ENCODE peak calls at places on chromosomes 11 and 22, in ten cellular contexts. G is upper lobe of right lung; U is head of caudate nucleus; A is ovary; K is neural progenitor cell; P is anterior cingulate cortex; D is SJSA1; S is CD8-positive, alpha-beta T cell; O is SW480; M is effector CD8-positive, alpha-beta T cell. F is an unnamed sample.

GRCh38 chr11:86799680-86800075 is 664 bp upstream of the PRSS23 start:
- DNase-seq in U (peak), G (no peak), S (no peak), D (peak), K (peak), A (peak), P (no peak), O (no peak), M (no peak), F (peak)

GRCh38 chr11:122154227-122154626 is 38.2 kb upstream of the BLID start:
- DNase-seq in P (no peak), U (no peak), A (no peak), D (no peak), S (no peak), G (no peak), M (no peak), O (no peak), K (no peak), F (no peak)

GRCh38 chr22:20509344-20510047 is 2.1 kb downstream of the MED15 start:
- DNase-seq in G (no peak), A (peak), P (no peak), K (peak), D (peak), U (peak), S (no peak), M (no peak), O (peak), F (peak)

GRCh38 chr11:36564376-36565032 is 3.3 kb upstream of the RAG1 start:
- DNase-seq in M (peak), S (peak), G (no peak), K (peak), U (peak), D (peak), A (peak), O (peak), P (peak), F (peak)

GRCh38 chr22:27213766-27214581 is 556.6 kb downstream of the MIAT start:
- DNase-seq in A (peak), U (no peak), M (no peak), K (no peak), O (no peak), D (no peak), S (no peak), G (no peak), P (no peak), F (peak)

GRCh38 chr11:74237541-74237940 is 66.5 kb downstream of the PPME1 start:
- DNase-seq in P (no peak), O (no peak), K (no peak), D (no peak), M (no peak), G (no peak), U (no peak), S (no peak), A (no peak), F (no peak)

GRCh38 chr11:1916132-1916985 is 3.1 kb upstream of the TNNT3 start:
- DNase-seq in G (peak), O (no peak), U (no peak), A (no peak), P (no peak), S (no peak), K (no peak), M (no peak), D (no peak), F (no peak)

GRCh38 chr11:79397252-79397651 is 43.6 kb downstream of the TENM4 start:
- DNase-seq in O (no peak), P (no peak), S (no peak), U (no peak), G (no peak), D (no peak), M (no peak), A (no peak), K (no peak), F (no peak)

GRCh38 chr22:36470994-36471331 is 10.5 kb downstream of the TXN2 start:
- DNase-seq in D (peak), K (no peak), P (no peak), A (no peak), M (no peak), O (no peak), U (no peak), G (no peak), S (no peak), F (no peak)

GRCh38 chr11:280762-281485 is 2.7 kb downstream of the NLRP6 start:
- DNase-seq in U (no peak), M (no peak), O (no peak), P (no peak), D (no peak), G (peak), A (no peak), S (peak), K (no peak), F (peak)

GRCh38 chr22:42364641-42365336 is 67.4 kb downstream of the NFAM1 start:
- DNase-seq in D (no peak), O (no peak), A (peak), U (no peak), S (no peak), G (no peak), P (no peak), K (no peak), M (no peak), F (no peak)

GRCh38 chr11:15412054-15412453 is 297.3 kb downstream of the INSC start:
- DNase-seq in K (no peak), D (no peak), S (no peak), O (no peak), G (no peak), A (no peak), P (no peak), U (no peak), M (no peak), F (no peak)

GRCh38 chr11:36591433-36591832 is 2.9 kb upstream of the IFTAP start:
- DNase-seq in M (no peak), S (no peak), U (no peak), K (no peak), P (no peak), G (no peak), D (no peak), A (no peak), O (no peak), F (no peak)

GRCh38 chr22:25331050-25331449 is 111.6 kb downstream of the CRYBB2 start:
- DNase-seq in A (no peak), O (no peak), M (no peak), U (no peak), P (no peak), K (no peak), G (no peak), D (no peak), S (no peak), F (no peak)

GRCh38 chr11:123157995-123158394 is 37.1 kb downstream of the CLMP start:
- DNase-seq in D (no peak), A (no peak), O (no peak), G (no peak), U (no peak), S (no peak), M (no peak), K (no peak), P (no peak), F (no peak)

GRCh38 chr11:120853435-120853834 is 170.5 kb upstream of the TBCEL start:
- DNase-seq in P (no peak), D (no peak), K (no peak), U (no peak), S (no peak), O (no peak), G (no peak), A (no peak), M (no peak), F (no peak)

GRCh38 chr22:37314315-37315046 is 32.2 kb downstream of the CYTH4 start:
- DNase-seq in S (peak), A (no peak), K (no peak), U (no peak), O (no peak), M (no peak), P (no peak), G (no peak), D (no peak), F (no peak)

GRCh38 chr11:105168457-105168856 is 28.9 kb upstream of the CARD18 start:
- DNase-seq in K (no peak), M (no peak), G (no peak), S (no peak), D (peak), A (no peak), U (no peak), O (no peak), P (no peak), F (no peak)

GRCh38 chr11:16917941-16918340 is 96.3 kb downstream of the PLEKHA7 start:
- DNase-seq in S (no peak), A (no peak), U (no peak), O (no peak), M (no peak), P (no peak), D (no peak), G (no peak), K (no peak), F (no peak)

GRCh38 chr11:62574363-62575057 is 819 bp upstream of the EEF1G start:
- DNase-seq in G (peak), S (no peak), U (peak), K (peak), A (peak), O (peak), M (no peak), P (no peak), D (no peak), F (peak)

GRCh38 chr11:86904001-86904400 is 51.2 kb downstream of the FZD4 start:
- DNase-seq in P (no peak), G (no peak), K (no peak), M (no peak), S (no peak), A (no peak), O (no peak), U (no peak), D (no peak), F (no peak)

GRCh38 chr11:28619870-28620540 is 511.8 kb downstream of the METTL15 start:
- DNase-seq in D (peak), O (no peak), A (no peak), P (no peak), S (no peak), U (no peak), G (no peak), M (no peak), K (no peak), F (no peak)

GRCh38 chr11:34198523-34198922 is 93.1 kb downstream of the NAT10 start:
- DNase-seq in O (no peak), A (no peak), U (no peak), M (no peak), G (no peak), P (no peak), K (no peak), D (no peak), S (no peak), F (no peak)

GRCh38 chr11:7555067-7555699 is 41.4 kb downstream of the PPFIBP2 start:
- DNase-seq in S (no peak), G (peak), P (peak), A (no peak), M (no peak), D (no peak), O (no peak), U (peak), K (no peak), F (peak)

GRCh38 chr11:42576318-42576717 is 735.5 kb upstream of the API5 start:
- DNase-seq in D (no peak), S (no peak), U (no peak), A (no peak), O (no peak), P (no peak), G (no peak), M (no peak), K (no peak), F (no peak)

GRCh38 chr22:16774911-16775529 is 50.2 kb downstream of the XKR3 start:
- DNase-seq in A (no peak), P (no peak), K (no peak), G (no peak), M (no peak), D (no peak), O (no peak), S (no peak), U (no peak), F (no peak)

GRCh38 chr11:133937015-133937414 is 19.8 kb downstream of the IGSF9B start:
- DNase-seq in K (no peak), D (no peak), O (no peak), A (no peak), U (no peak), G (no peak), M (no peak), P (no peak), S (no peak), F (no peak)